ENCODE peak calls at places on chromosomes 5 and 9, in five cellular contexts. W is fibroblast of mammary gland, L is endodermal cell, B is cardiac muscle cell, J is uterus. R is an unnamed sample.

GRCh38 chr5:116733995-116734716 is 159.5 kb upstream of the SEMA6A start:
- DNase-seq in J (peak; percentile 14), B (no peak), L (peak; percentile 75), W (no peak), R (no peak)

GRCh38 chr5:2642684-2643325 is 108.7 kb downstream of the IRX2 start:
- DNase-seq in J (no peak), B (no peak), W (no peak), L (no peak), R (no peak)

GRCh38 chr5:1727571-1727970 is 72.1 kb downstream of the MRPL36 start:
- DNase-seq in W (no peak), J (no peak), B (no peak), L (peak; percentile 44), R (no peak)

GRCh38 chr5:143354025-143354424 is 49.5 kb downstream of the NR3C1 start:
- DNase-seq in B (no peak), L (no peak), J (no peak), W (peak; percentile 10), R (no peak)

GRCh38 chr5:143217065-143217803 is 186.3 kb downstream of the NR3C1 start:
- DNase-seq in B (no peak), L (no peak), J (no peak), W (no peak), R (no peak)

GRCh38 chr9:69122086-69122390 is 52.0 kb upstream of the TJP2 start:
- DNase-seq in B (peak; percentile 74), J (peak; percentile 40), L (peak; percentile 83), W (peak; percentile 49), R (peak; percentile 40)

GRCh38 chr9:136644593-136645342 is 17.9 kb upstream of the EGFL7 start:
- DNase-seq in B (peak; percentile 70), W (peak; percentile 52), L (peak; percentile 87), J (peak; percentile 67), R (peak; percentile 20)

GRCh38 chr9:120735415-120736126 is 21.3 kb upstream of the MEGF9 start:
- DNase-seq in B (no peak), L (no peak), W (peak; percentile 65), J (no peak), R (no peak)

GRCh38 chr9:98231770-98232478 is 23.5 kb downstream of the TBC1D2 start:
- DNase-seq in B (no peak), W (peak; percentile 91), L (no peak), J (no peak), R (no peak)

GRCh38 chr5:172959824-172960799 is 888 bp downstream of the RPL26L1 start:
- DNase-seq in B (no peak), W (no peak), L (no peak), J (no peak), R (no peak)

GRCh38 chr5:134642931-134643530 is 5.6 kb upstream of the SEC24A start:
- DNase-seq in B (no peak), W (peak; percentile 36), L (no peak), J (no peak), R (no peak)

GRCh38 chr5:118125687-118126086 is 862.7 kb downstream of the DTWD2 start:
- DNase-seq in W (no peak), L (no peak), J (no peak), B (no peak), R (no peak)

GRCh38 chr5:1666812-1667588 is 132.6 kb downstream of the MRPL36 start:
- DNase-seq in J (no peak), L (peak; percentile 95), B (peak; percentile 81), W (peak; percentile 21), R (peak; percentile 76)

GRCh38 chr5:159582756-159583523 is 252.7 kb upstream of the IL12B start:
- DNase-seq in W (peak; percentile 69), L (no peak), B (no peak), J (no peak), R (no peak)

GRCh38 chr9:128211551-128212281 is 8.5 kb downstream of the DNM1 start:
- DNase-seq in L (no peak), J (no peak), W (no peak), B (no peak), R (no peak)

GRCh38 chr5:71769265-71769664 is 50.2 kb downstream of the CARTPT start:
- DNase-seq in W (no peak), B (no peak), L (peak; percentile 86), J (no peak), R (no peak)

GRCh38 chr5:180130291-180130869 is 58.8 kb upstream of the RNF130 start:
- DNase-seq in L (peak; percentile 39), B (no peak), J (peak; percentile 6), W (no peak), R (no peak)

GRCh38 chr9:103942652-103943051 is 151.5 kb upstream of the SMC2 start:
- DNase-seq in B (no peak), W (no peak), L (no peak), J (no peak), R (no peak)

GRCh38 chr9:121440265-121440664 is 59.4 kb downstream of the GGTA1 start:
- DNase-seq in W (peak; percentile 36), J (no peak), L (no peak), B (peak; percentile 60), R (no peak)

GRCh38 chr5:82413302-82414042 is 135.3 kb upstream of the RPS23 start:
- DNase-seq in W (peak; percentile 94), J (no peak), B (no peak), L (no peak), R (no peak)

GRCh38 chr9:94554439-94555331 is at the start of gene PCAT7:
- DNase-seq in W (no peak), J (no peak), B (peak; percentile 90), L (peak; percentile 94), R (peak; percentile 90)

GRCh38 chr9:79665383-79665782 is 93.6 kb downstream of the TLE4 start:
- DNase-seq in B (no peak), J (no peak), W (no peak), L (no peak), R (no peak)

GRCh38 chr9:93326654-93327053 is 124.8 kb upstream of the FAM120A start:
- DNase-seq in W (no peak), L (peak; percentile 34), B (no peak), J (no peak), R (no peak)

GRCh38 chr5:61673007-61673735 is 341.1 kb downstream of the ZSWIM6 start:
- DNase-seq in L (no peak), J (no peak), W (peak; percentile 31), B (no peak), R (no peak)

GRCh38 chr5:675876-676698 is 17.1 kb downstream of the TPPP start:
- DNase-seq in W (no peak), J (peak; percentile 9), B (no peak), L (peak; percentile 52), R (peak; percentile 10)

GRCh38 chr9:4575997-4576396 is 85.7 kb downstream of the SLC1A1 start:
- DNase-seq in L (no peak), W (no peak), J (no peak), B (no peak), R (no peak)

GRCh38 chr9:4576448-4576847 is 85.6 kb upstream of the PLPP6 start:
- DNase-seq in J (no peak), W (no peak), L (no peak), B (peak; percentile 8), R (no peak)

GRCh38 chr9:4581031-4581760 is 80.9 kb upstream of the PLPP6 start:
- DNase-seq in J (no peak), L (no peak), W (no peak), B (no peak), R (no peak)

GRCh38 chr9:4581861-4582565 is 80.1 kb upstream of the PLPP6 start:
- DNase-seq in L (no peak), W (no peak), B (no peak), J (no peak), R (no peak)

DNA sequence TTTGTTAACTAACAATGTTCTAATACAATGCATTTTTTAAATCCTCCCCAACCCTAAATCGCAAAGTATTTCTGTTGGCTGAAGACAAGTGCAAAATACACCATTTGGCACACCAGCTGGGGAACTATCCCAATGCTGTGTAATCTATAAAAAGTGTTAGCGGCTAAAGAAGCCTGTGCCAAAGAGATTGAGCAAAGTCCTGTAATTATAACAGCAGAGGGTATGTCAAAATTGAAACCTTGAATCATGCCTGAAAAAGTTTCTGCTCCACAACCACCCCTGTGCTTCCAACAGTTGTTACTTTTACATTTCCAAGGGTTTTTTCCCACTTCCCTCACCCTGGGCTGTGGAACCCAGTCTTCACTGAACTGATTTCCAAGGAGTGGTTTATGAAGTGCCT is 83.1 kb upstream of the PLPP6 start:
- DNase-seq in B (no peak), W (peak; percentile 14), J (no peak), L (no peak), R (no peak)
- H3K4me3 ChIP-seq in B (no peak overlapping the region), W (no peak overlapping the region), J (no peak overlapping the region), L (no peak overlapping the region), R (no peak overlapping the region)

DNA sequence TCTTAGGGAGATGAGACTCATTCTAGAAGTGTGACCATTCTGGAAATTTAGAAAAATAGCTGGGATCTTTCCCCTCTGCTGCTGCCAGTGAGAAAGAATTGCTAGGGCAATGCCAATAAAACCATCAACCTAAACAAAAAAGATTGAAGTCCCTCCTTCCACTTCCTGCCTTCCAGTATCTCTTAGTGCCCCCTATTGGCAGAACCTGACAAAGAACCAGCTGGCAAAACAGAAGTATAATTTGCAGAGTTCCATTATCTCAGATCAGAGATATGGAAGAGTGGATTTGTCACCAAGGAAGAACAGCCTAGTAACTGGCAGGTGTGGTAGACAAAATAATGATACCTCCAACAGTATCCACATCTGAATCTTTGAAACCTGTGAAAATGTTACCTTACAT is 13.8 kb upstream of the PLCXD3 start:
- DNase-seq in J (no peak), L (peak; percentile 72), B (peak; percentile 28), W (peak; percentile 32), R (peak; percentile 44)
- TF ChIP-seq CTCF in J (no peak), L (peak; percentile 82), B (peak; percentile 39), W (peak; percentile 55), R (peak; percentile 78)

GRCh38 chr5:7324919-7325318 is 71.0 kb upstream of the ADCY2 start:
- DNase-seq in W (no peak), L (no peak), B (no peak), J (no peak), R (no peak)

GRCh38 chr5:7325975-7326911 is 69.7 kb upstream of the ADCY2 start:
- DNase-seq in L (no peak), W (peak; percentile 88), J (no peak), B (no peak), R (no peak)

GRCh38 chr5:7317751-7318150 is 78.2 kb upstream of the ADCY2 start:
- DNase-seq in B (no peak), J (no peak), L (no peak), W (peak; percentile 69), R (no peak)

GRCh38 chr5:7321724-7322123 is 74.2 kb upstream of the ADCY2 start:
- DNase-seq in J (no peak), W (peak; percentile 98), L (no peak), B (no peak), R (no peak)

GRCh38 chr5:7320641-7321170 is 75.2 kb upstream of the ADCY2 start:
- DNase-seq in J (no peak), L (no peak), W (no peak), B (no peak), R (no peak)
- H3K4me3 ChIP-seq in J (no peak overlapping the region), L (no peak overlapping the region), W (no peak overlapping the region), B (no peak overlapping the region), R (no peak overlapping the region)

DNA sequence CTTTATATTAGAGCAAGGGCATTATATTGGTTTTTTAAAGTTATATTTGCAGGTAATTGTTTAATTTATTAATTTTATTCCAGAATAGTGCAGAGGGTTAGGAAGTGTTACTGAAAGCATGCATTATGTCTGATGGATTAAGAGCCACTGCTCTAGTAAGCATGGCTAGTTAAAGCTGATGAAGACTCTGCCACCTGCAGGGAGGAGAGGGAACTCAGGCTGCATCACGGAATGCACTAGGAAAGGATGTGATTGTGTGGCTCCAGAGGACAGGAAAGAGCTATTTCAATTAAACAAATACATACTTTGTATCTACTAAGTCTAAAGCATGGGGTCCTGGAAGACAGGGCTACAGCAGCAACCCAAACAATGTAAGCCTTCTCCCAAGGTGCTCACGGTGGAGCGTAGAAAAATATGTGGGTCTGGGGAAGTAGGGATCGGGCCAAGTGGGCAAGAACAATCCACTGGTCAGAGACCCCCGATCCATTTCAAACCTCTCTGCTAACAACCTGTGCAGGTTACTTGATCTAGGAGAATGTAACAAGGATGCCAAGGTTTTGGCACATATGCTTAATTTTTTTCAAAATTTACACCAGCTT is 15.3 kb upstream of the GRXCR2 start:
- DNase-seq in J (no peak), L (peak; percentile 88), W (peak; percentile 60), B (peak; percentile 63), R (peak; percentile 21)
- TF ChIP-seq CTCF in J (peak; percentile 13), L (peak; percentile 89), W (peak; percentile 86), B (peak; percentile 93), R (peak; percentile 69)

R was measured in BE2C.